ENCODE peak calls at places on chromosome 5, in nine cellular contexts. S, B, F, P, Y, C, R, T and K are unnamed samples. For H3K4me1 and H3K36me3, the result is how much of the 10 kb centered on the place peaks cover.

GRCh38 chr5:82257247-82257646 is 20.9 kb downstream of the RPS23 start:
- DNase-seq in S (no peak), B (no peak), F (no peak), P (no peak), Y (no peak), C (no peak), R (no peak), T (no peak), K (no peak)

GRCh38 chr5:131096774-131097695 is 68.0 kb downstream of the HINT1 start:
- DNase-seq in S (no peak), B (no peak), F (no peak), P (no peak), Y (no peak), C (peak), R (no peak), T (no peak), K (no peak)

GRCh38 chr5:155943516-155944407 is 383.2 kb upstream of the SGCD start:
- DNase-seq in S (peak), B (peak), F (peak), P (no peak), Y (peak), C (peak), R (peak), T (no peak), K (no peak)

GRCh38 chr5:3309538-3309937 is 286.1 kb upstream of the IRX1 start:
- DNase-seq in S (no peak), B (no peak), F (no peak), P (no peak), Y (no peak), C (no peak), R (no peak), T (no peak), K (no peak)

GRCh38 chr5:78541058-78541624 is 107.4 kb downstream of the LHFPL2 start:
- DNase-seq in S (no peak), B (no peak), F (no peak), P (no peak), Y (no peak), C (no peak), R (peak), T (no peak), K (no peak)

GRCh38 chr5:68418230-68418629 is 202.7 kb downstream of the PIK3R1 start:
- DNase-seq in S (no peak), B (no peak), F (no peak), P (no peak), Y (no peak), C (peak), R (peak), T (no peak), K (no peak)

GRCh38 chr5:147177125-147177840 is 57.5 kb upstream of the STK32A start:
- DNase-seq in S (no peak), B (no peak), F (no peak), P (no peak), Y (no peak), C (peak), R (peak), T (no peak), K (no peak)

GRCh38 chr5:36177715-36178556 is 26.0 kb downstream of the SKP2 start:
- DNase-seq in S (no peak), B (no peak), F (peak), P (no peak), Y (no peak), C (peak), R (peak), T (no peak), K (no peak)

GRCh38 chr5:43428034-43428712 is 16.0 kb upstream of the CCL28 start:
- DNase-seq in S (peak), B (no peak), F (peak), P (no peak), Y (no peak), C (peak), R (peak), T (no peak), K (no peak)

DNA sequence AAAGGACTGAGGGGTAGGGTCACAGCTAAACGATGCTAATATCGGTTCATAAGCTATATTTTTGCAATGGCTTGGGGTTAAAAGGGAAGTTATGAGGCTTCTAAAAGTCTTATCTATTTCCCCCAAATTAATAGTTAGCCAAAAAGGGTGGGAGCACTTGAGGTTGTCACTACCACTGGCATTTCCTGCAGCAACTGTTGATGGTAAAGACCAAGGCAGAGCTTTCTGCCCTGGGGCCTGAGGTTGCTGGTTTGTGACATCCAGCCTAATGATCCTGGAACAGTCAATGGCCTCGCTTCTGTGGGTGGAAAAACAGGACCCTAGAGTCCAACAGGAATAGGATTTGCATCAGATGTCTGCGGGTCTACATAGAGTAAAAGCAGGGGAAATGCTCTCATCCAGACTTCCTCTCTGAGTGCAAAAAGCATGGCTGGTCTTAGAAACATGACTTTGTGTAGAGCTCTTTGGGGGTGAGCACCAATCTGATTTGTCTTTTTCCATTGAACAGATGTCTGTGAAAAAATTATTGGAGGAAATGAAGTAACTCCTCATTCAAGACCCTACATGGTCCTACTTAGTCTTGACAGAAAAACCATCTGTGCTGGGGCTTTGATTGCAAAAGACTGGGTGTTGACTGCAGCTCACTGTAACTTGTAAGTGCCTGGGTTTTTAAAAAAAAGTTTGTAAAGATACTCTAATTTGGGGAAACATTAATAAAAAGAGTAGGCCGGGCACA is 2.7 kb downstream of the GZMA start:
- DNase-seq in S (no peak), B (no peak), F (no peak), P (no peak), Y (no peak), C (no peak), R (no peak), T (no peak), K (no peak)
- H3K4me1 ChIP-seq in S (under half), B (under half), F (under half), P (under half), Y (under half), C (under half), R (under half), T (under half), K (under half)

GRCh38 chr5:65612298-65612907 is 11.7 kb downstream of the TRIM23 start:
- DNase-seq in S (no peak), B (no peak), F (peak), P (no peak), Y (no peak), C (no peak), R (no peak), T (no peak), K (no peak)
- H3K36me3 ChIP-seq in S (under half), B (under half), F (half or more), P (under half), Y (under half), C (half or more), R (under half), T (half or more), K (under half)

GRCh38 chr5:95858023-95858461 is 35.5 kb upstream of the GLRX start:
- DNase-seq in S (no peak), B (no peak), F (no peak), P (peak), Y (no peak), C (peak), R (peak), T (no peak), K (no peak)
- H3K4me1 ChIP-seq in S (under half), B (under half), F (under half), P (under half), Y (under half), C (half or more), R (half or more), T (under half), K (under half)

GRCh38 chr5:177516601-177517568 is at the start of gene DDX41:
- DNase-seq in S (peak), B (peak), F (peak), P (peak), Y (peak), C (peak), R (peak), T (peak), K (peak)

GRCh38 chr5:177515580-177515979 is 1.2 kb downstream of the DDX41 start:
- DNase-seq in S (no peak), B (no peak), F (no peak), P (no peak), Y (no peak), C (no peak), R (no peak), T (no peak), K (no peak)

GRCh38 chr5:177520271-177520670 is 3.5 kb upstream of the DDX41 start:
- DNase-seq in S (peak), B (no peak), F (no peak), P (no peak), Y (no peak), C (no peak), R (no peak), T (no peak), K (peak)

GRCh38 chr5:177520906-177521513 is 4.2 kb upstream of the DDX41 start:
- DNase-seq in S (peak), B (no peak), F (no peak), P (no peak), Y (no peak), C (no peak), R (no peak), T (no peak), K (peak)

DNA sequence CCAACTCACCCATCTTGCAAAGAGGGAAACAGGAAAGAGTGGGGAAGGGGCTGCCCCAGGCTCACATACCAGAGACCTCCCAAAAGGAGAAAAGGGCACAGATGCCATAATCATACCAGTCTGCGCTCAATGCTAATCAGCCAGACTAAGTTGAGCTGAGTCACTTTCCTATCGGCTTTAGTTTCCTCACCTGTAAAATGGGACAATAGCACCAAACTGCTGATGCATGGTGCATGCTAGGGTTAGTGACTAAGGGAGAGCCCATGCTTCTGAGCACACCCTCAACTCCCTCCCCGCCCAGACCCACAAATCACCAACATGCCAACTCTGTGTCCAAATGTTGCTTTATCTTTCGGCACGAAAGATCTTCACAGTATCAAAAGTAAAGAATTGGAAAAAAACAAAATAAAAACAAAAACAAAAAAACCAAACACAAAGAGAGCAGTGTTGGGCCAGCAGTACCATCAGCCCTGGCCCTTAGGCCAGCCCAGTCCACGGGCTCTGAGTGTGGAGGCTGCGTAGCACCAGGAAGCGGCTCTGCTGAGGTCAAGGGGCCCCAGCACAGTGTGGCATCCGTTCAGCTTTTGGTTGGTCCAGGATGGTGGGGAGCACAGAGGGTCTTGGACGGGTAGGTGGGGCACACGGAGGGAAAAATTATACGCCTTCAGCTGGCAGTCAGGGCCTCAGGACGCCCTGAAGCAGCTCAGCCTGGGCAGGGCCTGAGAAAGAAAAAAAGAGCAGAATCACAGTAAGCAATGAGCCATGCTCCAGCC is 2.9 kb upstream of the DDX41 start:
- DNase-seq in S (peak), B (no peak), F (no peak), P (no peak), Y (no peak), C (no peak), R (no peak), T (no peak), K (peak)
- H3K36me3 ChIP-seq in S (under half), B (under half), F (under half), P (under half), Y (under half), C (half or more), R (under half), T (under half), K (half or more)

GRCh38 chr5:157514974-157515373 is 55.0 kb downstream of the NIPAL4 start:
- DNase-seq in S (no peak), B (no peak), F (no peak), P (no peak), Y (no peak), C (no peak), R (no peak), T (no peak), K (no peak)
- H3K4me1 ChIP-seq in S (under half), B (under half), F (under half), P (under half), Y (under half), C (under half), R (under half), T (under half), K (under half)